ENCODE peak calls at places on chromosomes 5 and 9, in nine cellular contexts. J is neural crest cell, R is NB4, F is fibroblast of lung, O is left ventricle myocardium inferior, N is neural progenitor cell, G is brain microvascular endothelial cell, E is mammary epithelial cell, K is HFFc6. D is an unnamed sample.

GRCh38 chr5:151171521-151171920 is 13.9 kb upstream of the ANXA6 start:
- DNase-seq in J (no peak), R (peak; percentile 18), F (no peak), O (no peak), N (no peak), G (no peak), E (no peak), K (no peak), D (no peak)

GRCh38 chr9:138117836-138118235 is 240.3 kb downstream of the CACNA1B start:
- DNase-seq in J (no peak), R (no peak), F (no peak), O (no peak), N (no peak), G (no peak), E (no peak), K (no peak), D (no peak)

GRCh38 chr5:178488696-178489095 is 101.5 kb downstream of the COL23A1 start:
- DNase-seq in J (no peak), R (no peak), F (no peak), O (no peak), N (no peak), G (no peak), E (no peak), K (no peak), D (no peak)

GRCh38 chr5:108382784-108383358 is 973 bp upstream of the FBXL17 start:
- DNase-seq in J (peak; percentile 2), R (peak; percentile 63), F (no peak), O (no peak), N (peak; percentile 2), G (no peak), E (peak; percentile 41), K (peak; percentile 5), D (no peak)

GRCh38 chr5:9851458-9851857 is 221.3 kb upstream of the TAS2R1 start:
- DNase-seq in J (no peak), R (peak; percentile 5), F (peak; percentile 92), O (no peak), N (peak; percentile 22), G (peak; percentile 94), E (peak; percentile 23), K (peak; percentile 95), D (no peak)

GRCh38 chr9:4547016-4547415 is 56.7 kb downstream of the SLC1A1 start:
- DNase-seq in J (no peak), R (no peak), F (peak; percentile 52), O (no peak), N (no peak), G (peak; percentile 50), E (no peak), K (peak; percentile 7), D (peak; percentile 26)

GRCh38 chr9:133059623-133060022 is 2.2 kb upstream of the CEL start:
- DNase-seq in J (no peak), R (peak; percentile 74), F (no peak), O (no peak), N (no peak), G (no peak), E (peak; percentile 59), K (no peak), D (no peak)

GRCh38 chr9:96299823-96300222 is 2.2 kb downstream of the HSD17B3 start:
- DNase-seq in J (no peak), R (no peak), F (peak; percentile 76), O (no peak), N (no peak), G (peak; percentile 2), E (peak; percentile 78), K (no peak), D (no peak)

GRCh38 chr9:111414406-111414805 is 69.8 kb downstream of the ECPAS start:
- DNase-seq in J (no peak), R (no peak), F (no peak), O (no peak), N (no peak), G (no peak), E (no peak), K (no peak), D (no peak)

GRCh38 chr9:127177682-127178265 is 55.3 kb upstream of the ANGPTL2 start:
- DNase-seq in J (no peak), R (no peak), F (no peak), O (no peak), N (no peak), G (no peak), E (no peak), K (no peak), D (no peak)

GRCh38 chr9:37994639-37995347 is 74.2 kb downstream of the SHB start:
- DNase-seq in J (no peak), R (peak; percentile 76), F (peak; percentile 75), O (peak; percentile 83), N (no peak), G (peak; percentile 73), E (no peak), K (peak; percentile 75), D (peak; percentile 92)

GRCh38 chr5:25090818-25091217 is 446.0 kb upstream of the CDH10 start:
- DNase-seq in J (no peak), R (no peak), F (peak; percentile 31), O (no peak), N (no peak), G (no peak), E (no peak), K (no peak), D (no peak)

GRCh38 chr9:107465467-107466451 is 23.8 kb downstream of the KLF4 start:
- DNase-seq in J (peak; percentile 66), R (peak; percentile 81), F (peak; percentile 26), O (peak; percentile 74), N (peak; percentile 89), G (peak; percentile 45), E (peak; percentile 50), K (no peak), D (peak; percentile 61)

GRCh38 chr5:143456952-143457547 is 53.6 kb upstream of the NR3C1 start:
- DNase-seq in J (no peak), R (no peak), F (peak; percentile 56), O (no peak), N (no peak), G (peak; percentile 43), E (peak; percentile 53), K (no peak), D (no peak)

GRCh38 chr9:83304686-83305085 is 233.5 kb downstream of the FRMD3 start:
- DNase-seq in J (no peak), R (no peak), F (peak; percentile 87), O (peak; percentile 88), N (no peak), G (peak; percentile 53), E (no peak), K (no peak), D (peak; percentile 90)

GRCh38 chr5:142472306-142472951 is 147.6 kb upstream of the SPRY4 start:
- DNase-seq in J (no peak), R (peak; percentile 73), F (peak; percentile 95), O (no peak), N (no peak), G (peak; percentile 91), E (peak; percentile 85), K (peak; percentile 95), D (peak; percentile 64)

GRCh38 chr9:98943682-98944129 is at the start of gene COL15A1:
- DNase-seq in J (peak; percentile 36), R (no peak), F (peak; percentile 33), O (peak; percentile 49), N (peak; percentile 86), G (no peak), E (peak; percentile 5), K (no peak), D (no peak)

GRCh38 chr5:172902497-172903472 is 56.4 kb upstream of the RPL26L1 start:
- DNase-seq in J (peak; percentile 24), R (peak; percentile 35), F (peak; percentile 99), O (peak; percentile 81), N (peak; percentile 61), G (peak; percentile 97), E (no peak), K (peak; percentile 93), D (peak; percentile 19)

GRCh38 chr9:133713960-133714495 is 24.1 kb downstream of the SARDH start:
- DNase-seq in J (no peak), R (no peak), F (no peak), O (no peak), N (no peak), G (no peak), E (no peak), K (no peak), D (no peak)

DNA sequence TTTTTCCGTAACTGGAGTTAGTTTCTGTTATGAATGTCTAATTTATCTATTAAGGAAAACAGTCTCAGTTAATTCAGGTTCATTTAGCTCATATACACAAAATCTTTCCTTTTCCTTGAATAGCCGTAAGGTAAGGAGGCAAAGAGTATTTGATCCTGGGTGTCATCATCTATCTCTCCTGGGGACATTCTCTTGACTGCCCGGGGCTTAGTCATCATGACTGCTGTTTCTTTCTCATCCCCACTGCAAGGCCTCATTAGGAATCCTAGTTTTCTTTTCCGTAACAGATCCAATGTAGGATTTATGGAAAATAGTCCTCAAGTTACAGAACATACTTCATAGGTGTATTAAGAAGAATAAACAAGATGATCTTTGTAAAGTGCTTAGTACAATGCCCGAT is 134.9 kb upstream of the CHD1 start:
- DNase-seq in J (no peak), R (no peak), F (peak; percentile 19), O (no peak), N (no peak), G (peak; percentile 5), E (no peak), K (no peak), D (no peak)
- TF ChIP-seq CTCF in J (no peak), R (no peak), F (no peak), O (no peak), N (no peak), G (no peak), E (no peak), K (no peak), D (no peak)

GRCh38 chr5:122221857-122222256 is 90.2 kb upstream of the SNCAIP start:
- DNase-seq in J (no peak), R (no peak), F (no peak), O (no peak), N (no peak), G (no peak), E (no peak), K (no peak), D (no peak)
- TF ChIP-seq CTCF in J (no peak), R (no peak), F (no peak), O (no peak), N (no peak), G (no peak), E (no peak), K (no peak), D (no peak)

DNA sequence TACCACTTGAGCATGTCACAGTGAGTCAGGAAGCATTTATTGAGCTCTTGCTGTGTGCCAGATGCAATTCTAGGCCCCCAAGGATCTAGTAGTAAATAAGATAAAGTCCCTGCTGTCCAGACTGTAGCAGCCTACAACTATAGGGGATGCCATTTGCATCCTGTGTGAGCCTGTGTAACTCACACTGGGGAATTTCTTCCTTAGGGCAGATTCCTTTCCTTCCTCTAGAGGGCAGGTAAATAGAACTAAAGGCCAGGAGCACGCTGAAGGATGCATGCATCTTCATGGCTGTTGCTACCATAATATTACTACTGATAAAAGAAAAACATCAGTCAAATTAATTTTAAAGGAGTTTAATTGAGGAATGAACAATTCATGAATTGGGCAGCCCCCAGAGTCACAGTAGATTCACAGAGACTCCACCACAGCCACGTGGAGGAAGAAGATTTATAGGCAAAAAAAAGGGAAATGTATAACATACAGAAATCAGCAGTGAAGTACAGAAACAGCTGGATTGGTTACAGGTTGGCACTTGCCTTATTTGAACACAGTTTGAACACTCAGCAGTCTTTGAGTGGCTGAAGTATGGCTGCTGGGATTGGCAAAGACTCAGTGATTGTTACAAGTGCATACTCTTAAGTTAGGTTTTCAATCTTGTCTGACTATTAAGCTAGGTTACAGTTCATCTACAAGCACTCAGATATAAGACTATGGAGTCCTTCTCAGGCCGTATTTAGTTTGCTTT is 98.9 kb downstream of the ACTL7B start:
- DNase-seq in J (no peak), R (no peak), F (no peak), O (no peak), N (peak; percentile 35), G (no peak), E (peak; percentile 34), K (no peak), D (peak; percentile 31)
- TF ChIP-seq CTCF in J (peak; percentile 42), R (peak; percentile 17), F (no peak), O (no peak), N (peak; percentile 52), G (peak; percentile 52), E (peak; percentile 56), K (peak; percentile 34), D (peak; percentile 42)

GRCh38 chr5:55232194-55232984 is 1.0 kb downstream of the CCNO start:
- DNase-seq in J (peak; percentile 16), R (no peak), F (peak; percentile 13), O (peak; percentile 16), N (peak; percentile 75), G (no peak), E (peak; percentile 77), K (no peak), D (peak; percentile 52)
- TF ChIP-seq CTCF in J (no peak), R (no peak), F (no peak), O (no peak), N (no peak), G (no peak), E (no peak), K (no peak), D (no peak)